ENCODE peak calls at places on chromosomes 13 and 19, in five cellular contexts. One of them, this sample, is unnamed.

GRCh38 chr13:73657821-73658540 is 476.2 kb downstream of the KLF12 start:
- DNase-seq in omental fat pad: no peak
- DNase-seq in neural progenitor cell: no peak
- DNase-seq in left colon: no peak
- DNase-seq in left ventricle myocardium inferior: peak; percentile 71
- DNase-seq in this sample: no peak

GRCh38 chr19:42290523-42291436 is 11.2 kb upstream of the PRR19 start:
- DNase-seq in omental fat pad: no peak
- DNase-seq in neural progenitor cell: peak; percentile 43
- DNase-seq in left ventricle myocardium inferior: no peak
- DNase-seq in left colon: no peak
- DNase-seq in this sample: peak; percentile 54

GRCh38 chr19:4488496-4488895 is 16.4 kb downstream of the HDGFL2 start:
- DNase-seq in left ventricle myocardium inferior: no peak
- DNase-seq in neural progenitor cell: no peak
- DNase-seq in left colon: no peak
- DNase-seq in omental fat pad: no peak
- DNase-seq in this sample: no peak

GRCh38 chr13:79548886-79549285 is 67.9 kb downstream of the NDFIP2 start:
- DNase-seq in neural progenitor cell: no peak
- DNase-seq in left colon: no peak
- DNase-seq in left ventricle myocardium inferior: no peak
- DNase-seq in omental fat pad: no peak
- DNase-seq in this sample: no peak

GRCh38 chr19:51185069-51185867 is 39.6 kb upstream of the CD33 start:
- DNase-seq in left ventricle myocardium inferior: no peak
- DNase-seq in left colon: no peak
- DNase-seq in neural progenitor cell: no peak
- DNase-seq in omental fat pad: no peak
- DNase-seq in this sample: no peak

GRCh38 chr19:16330811-16331690 is 6.4 kb downstream of the KLF2 start:
- DNase-seq in left colon: no peak
- DNase-seq in omental fat pad: no peak
- DNase-seq in left ventricle myocardium inferior: no peak
- DNase-seq in neural progenitor cell: no peak
- DNase-seq in this sample: no peak

GRCh38 chr13:100234524-100235136 is 145.7 kb downstream of the PCCA start:
- DNase-seq in left ventricle myocardium inferior: no peak
- DNase-seq in omental fat pad: no peak
- DNase-seq in left colon: no peak
- DNase-seq in neural progenitor cell: no peak
- DNase-seq in this sample: peak; percentile 6

GRCh38 chr19:43806848-43807247 is 4.6 kb upstream of the LYPD5 start:
- DNase-seq in neural progenitor cell: no peak
- DNase-seq in left ventricle myocardium inferior: no peak
- DNase-seq in left colon: no peak
- DNase-seq in omental fat pad: no peak
- DNase-seq in this sample: no peak

GRCh38 chr13:107373551-107373950 is 805.6 kb upstream of the ARGLU1 start:
- DNase-seq in neural progenitor cell: peak; percentile 56
- DNase-seq in left ventricle myocardium inferior: no peak
- DNase-seq in omental fat pad: no peak
- DNase-seq in left colon: no peak
- DNase-seq in this sample: no peak

GRCh38 chr19:3409346-3410064 is 43.1 kb downstream of the NFIC start:
- DNase-seq in left colon: peak; percentile 84
- DNase-seq in left ventricle myocardium inferior: peak; percentile 82
- DNase-seq in omental fat pad: no peak
- DNase-seq in neural progenitor cell: no peak
- DNase-seq in this sample: no peak

GRCh38 chr19:18185538-18185937 is 7.5 kb upstream of the MPV17L2 start:
- DNase-seq in neural progenitor cell: peak; percentile 34
- DNase-seq in omental fat pad: no peak
- DNase-seq in left ventricle myocardium inferior: no peak
- DNase-seq in left colon: no peak
- DNase-seq in this sample: no peak